ENCODE peak calls at places on chromosomes 6 and 20, in six cellular contexts. One of them, this sample, is unnamed.

GRCh38 chr6:35302604-35303218 is 5.1 kb downstream of the DEF6 start:
- DNase-seq in K562: peak; percentile 84
- DNase-seq in HepG2: no peak
- DNase-seq in A549: no peak
- DNase-seq in endothelial cell of umbilical vein: no peak
- DNase-seq in GM12878: peak; percentile 77
- DNase-seq in this sample: peak; percentile 93

GRCh38 chr6:142945446-142946180 is 637 bp upstream of the HIVEP2 start:
- DNase-seq in GM12878: no peak
- DNase-seq in K562: peak; percentile 32
- DNase-seq in endothelial cell of umbilical vein: no peak
- DNase-seq in A549: peak; percentile 27
- DNase-seq in HepG2: no peak
- DNase-seq in this sample: peak; percentile 73

GRCh38 chr20:53606364-53606985 is 12.8 kb upstream of the ZNF217 start:
- DNase-seq in K562: no peak
- DNase-seq in endothelial cell of umbilical vein: peak; percentile 91
- DNase-seq in A549: no peak
- DNase-seq in HepG2: peak; percentile 50
- DNase-seq in GM12878: no peak
- DNase-seq in this sample: no peak

GRCh38 chr6:34246563-34247391 is 2.0 kb downstream of the SMIM29 start:
- DNase-seq in GM12878: no peak
- DNase-seq in endothelial cell of umbilical vein: peak; percentile 48
- DNase-seq in A549: no peak
- DNase-seq in K562: peak; percentile 79
- DNase-seq in HepG2: peak; percentile 49
- DNase-seq in this sample: peak; percentile 71

GRCh38 chr6:151176941-151177760 is 62.6 kb upstream of the AKAP12 start:
- DNase-seq in K562: no peak
- DNase-seq in endothelial cell of umbilical vein: no peak
- DNase-seq in GM12878: no peak
- DNase-seq in A549: no peak
- DNase-seq in HepG2: no peak
- DNase-seq in this sample: no peak

GRCh38 chr6:128487746-128488145 is 32.7 kb downstream of the PTPRK start:
- DNase-seq in HepG2: no peak
- DNase-seq in endothelial cell of umbilical vein: no peak
- DNase-seq in A549: no peak
- DNase-seq in GM12878: no peak
- DNase-seq in K562: no peak
- DNase-seq in this sample: no peak

GRCh38 chr20:23062632-23063031 is 13.2 kb upstream of the THBD start:
- DNase-seq in K562: no peak
- DNase-seq in GM12878: no peak
- DNase-seq in A549: no peak
- DNase-seq in endothelial cell of umbilical vein: no peak
- DNase-seq in HepG2: no peak
- DNase-seq in this sample: no peak

GRCh38 chr6:11208267-11208666 is 24.2 kb downstream of the NEDD9 start:
- DNase-seq in K562: no peak
- DNase-seq in A549: no peak
- DNase-seq in GM12878: no peak
- DNase-seq in HepG2: no peak
- DNase-seq in endothelial cell of umbilical vein: no peak
- DNase-seq in this sample: no peak

GRCh38 chr6:43995137-43995536 is 132.1 kb downstream of the MRPL14 start:
- DNase-seq in A549: no peak
- DNase-seq in HepG2: no peak
- DNase-seq in K562: no peak
- DNase-seq in GM12878: no peak
- DNase-seq in endothelial cell of umbilical vein: no peak
- DNase-seq in this sample: no peak

GRCh38 chr20:59776626-59777320 is 156.7 kb downstream of the SYCP2 start:
- DNase-seq in HepG2: no peak
- DNase-seq in K562: no peak
- DNase-seq in GM12878: no peak
- DNase-seq in endothelial cell of umbilical vein: no peak
- DNase-seq in A549: no peak
- DNase-seq in this sample: peak; percentile 24

GRCh38 chr20:33915726-33916331 is 77.9 kb upstream of the RALY start:
- DNase-seq in endothelial cell of umbilical vein: no peak
- DNase-seq in A549: peak; percentile 84
- DNase-seq in HepG2: peak; percentile 47
- DNase-seq in K562: peak; percentile 70
- DNase-seq in GM12878: no peak
- DNase-seq in this sample: peak; percentile 56

GRCh38 chr6:166313255-166314070 is 5.3 kb upstream of the PRR18 start:
- DNase-seq in HepG2: peak; percentile 41
- DNase-seq in A549: peak; percentile 31
- DNase-seq in GM12878: peak; percentile 44
- DNase-seq in endothelial cell of umbilical vein: peak; percentile 45
- DNase-seq in K562: peak; percentile 79
- DNase-seq in this sample: peak; percentile 77

GRCh38 chr6:4345543-4345942 is 210.2 kb upstream of the ECI2 start:
- DNase-seq in endothelial cell of umbilical vein: no peak
- DNase-seq in A549: no peak
- DNase-seq in K562: peak; percentile 14
- DNase-seq in HepG2: no peak
- DNase-seq in GM12878: no peak
- DNase-seq in this sample: no peak

GRCh38 chr6:134691180-134691579 is 258.7 kb downstream of the ALDH8A1 start:
- DNase-seq in K562: no peak
- DNase-seq in GM12878: no peak
- DNase-seq in endothelial cell of umbilical vein: no peak
- DNase-seq in HepG2: no peak
- DNase-seq in A549: no peak
- DNase-seq in this sample: no peak

GRCh38 chr6:170176621-170177382 is 114.1 kb downstream of the DLL1 start:
- DNase-seq in endothelial cell of umbilical vein: no peak
- DNase-seq in HepG2: no peak
- DNase-seq in K562: no peak
- DNase-seq in GM12878: no peak
- DNase-seq in A549: peak; percentile 14
- DNase-seq in this sample: no peak

GRCh38 chr6:27176096-27176495 is 71.4 kb upstream of the PRSS16 start:
- DNase-seq in endothelial cell of umbilical vein: no peak
- DNase-seq in HepG2: no peak
- DNase-seq in A549: no peak
- DNase-seq in K562: no peak
- DNase-seq in GM12878: no peak
- DNase-seq in this sample: peak; percentile 31

GRCh38 chr6:155311076-155311475 is 3.2 kb downstream of the TFB1M start:
- DNase-seq in K562: no peak
- DNase-seq in HepG2: no peak
- DNase-seq in A549: no peak
- DNase-seq in endothelial cell of umbilical vein: peak; percentile 88
- DNase-seq in GM12878: no peak
- DNase-seq in this sample: no peak

GRCh38 chr6:21590345-21590744 is 3.2 kb upstream of the SOX4 start:
- DNase-seq in K562: no peak
- DNase-seq in HepG2: no peak
- DNase-seq in endothelial cell of umbilical vein: no peak
- DNase-seq in A549: no peak
- DNase-seq in GM12878: no peak
- DNase-seq in this sample: no peak

GRCh38 chr6:32402812-32403211 is 4.2 kb downstream of the BTNL2 start:
- DNase-seq in endothelial cell of umbilical vein: no peak
- DNase-seq in GM12878: no peak
- DNase-seq in K562: no peak
- DNase-seq in A549: no peak
- DNase-seq in HepG2: no peak
- DNase-seq in this sample: no peak
- TF ChIP-seq CTCF in endothelial cell of umbilical vein: no peak
- TF ChIP-seq CTCF in GM12878: no peak
- TF ChIP-seq CTCF in K562: no peak
- TF ChIP-seq CTCF in A549: no peak
- TF ChIP-seq CTCF in HepG2: no peak
- TF ChIP-seq CTCF in this sample: no peak

DNA sequence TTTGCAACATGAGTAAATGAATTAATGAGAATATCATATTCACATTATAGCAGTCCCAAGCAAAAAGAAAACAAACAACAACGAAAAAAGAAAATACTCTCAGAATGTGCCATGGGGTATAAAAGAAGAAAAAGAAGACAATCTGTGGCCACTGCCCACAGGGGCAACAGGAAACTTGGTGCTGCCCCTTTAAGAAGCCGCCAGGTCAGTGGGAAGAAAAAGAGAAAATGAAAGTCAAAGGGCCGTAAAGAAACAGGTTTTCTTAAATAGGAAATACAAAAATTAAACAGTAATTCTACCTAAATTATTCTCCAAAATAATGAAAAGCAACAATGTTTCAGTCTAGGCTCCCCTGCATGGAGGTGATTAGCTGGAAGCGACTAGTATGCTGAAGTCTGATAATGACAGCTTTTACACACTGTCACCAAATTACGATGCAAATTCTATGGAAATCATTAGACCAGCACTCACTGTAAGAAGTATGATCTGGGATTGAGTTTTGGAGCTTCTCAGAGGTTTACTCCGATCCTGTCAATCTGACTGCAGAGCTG is 23.6 kb downstream of the GMDS start:
- DNase-seq in GM12878: no peak
- DNase-seq in K562: no peak
- DNase-seq in HepG2: no peak
- DNase-seq in A549: no peak
- DNase-seq in endothelial cell of umbilical vein: no peak
- DNase-seq in this sample: no peak
- H3K4me3 ChIP-seq in GM12878: peak overlapping the region; percentile 77
- H3K4me3 ChIP-seq in K562: no peak overlapping the region
- H3K4me3 ChIP-seq in HepG2: no peak overlapping the region
- H3K4me3 ChIP-seq in A549: peak overlapping the region; percentile 36
- H3K4me3 ChIP-seq in endothelial cell of umbilical vein: peak overlapping the region; percentile 85
- H3K4me3 ChIP-seq in this sample: no peak overlapping the region

DNA sequence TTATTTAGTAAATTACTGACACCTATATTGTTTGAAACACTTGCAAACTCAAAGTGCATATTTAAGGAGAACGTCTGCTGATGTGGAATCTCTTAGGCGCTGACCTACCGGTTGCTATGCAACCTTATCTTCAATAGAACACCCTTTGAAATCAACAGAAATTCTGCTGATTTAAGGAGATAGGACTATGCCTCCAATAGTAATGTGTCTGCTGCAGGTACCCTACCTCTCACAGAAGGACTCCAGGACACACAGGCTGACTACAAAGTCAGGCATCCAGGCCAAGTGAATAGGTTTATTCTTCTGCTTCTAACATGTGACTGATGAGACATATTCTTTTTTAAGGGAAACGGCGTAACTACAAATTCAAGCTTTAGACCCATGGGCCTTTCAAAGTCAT is 311.7 kb downstream of the CBLN4 start:
- DNase-seq in K562: no peak
- DNase-seq in endothelial cell of umbilical vein: no peak
- DNase-seq in HepG2: no peak
- DNase-seq in GM12878: no peak
- DNase-seq in A549: no peak
- DNase-seq in this sample: no peak
- TF ChIP-seq MYC in K562: no peak
- TF ChIP-seq MYC in endothelial cell of umbilical vein: no peak
- TF ChIP-seq MYC in HepG2: no peak
- TF ChIP-seq MYC in GM12878: no peak
- TF ChIP-seq MYC in A549: no peak
- TF ChIP-seq MYC in this sample: no peak

GRCh38 chr20:40993794-40994540 is 34.7 kb upstream of the TOP1 start:
- DNase-seq in HepG2: no peak
- DNase-seq in endothelial cell of umbilical vein: no peak
- DNase-seq in A549: no peak
- DNase-seq in K562: no peak
- DNase-seq in GM12878: no peak
- DNase-seq in this sample: no peak

GRCh38 chr20:40999841-41000240 is 28.8 kb upstream of the TOP1 start:
- DNase-seq in K562: no peak
- DNase-seq in GM12878: no peak
- DNase-seq in endothelial cell of umbilical vein: no peak
- DNase-seq in A549: no peak
- DNase-seq in HepG2: no peak
- DNase-seq in this sample: no peak

GRCh38 chr20:41000628-41001027 is 28.0 kb upstream of the TOP1 start:
- DNase-seq in K562: no peak
- DNase-seq in GM12878: no peak
- DNase-seq in HepG2: no peak
- DNase-seq in A549: no peak
- DNase-seq in endothelial cell of umbilical vein: no peak
- DNase-seq in this sample: no peak

GRCh38 chr20:40996326-40996725 is 32.3 kb upstream of the TOP1 start:
- DNase-seq in endothelial cell of umbilical vein: no peak
- DNase-seq in K562: no peak
- DNase-seq in GM12878: no peak
- DNase-seq in HepG2: no peak
- DNase-seq in A549: no peak
- DNase-seq in this sample: no peak

GRCh38 chr20:40997116-40997515 is 31.5 kb upstream of the TOP1 start:
- DNase-seq in K562: no peak
- DNase-seq in GM12878: no peak
- DNase-seq in A549: no peak
- DNase-seq in HepG2: no peak
- DNase-seq in endothelial cell of umbilical vein: no peak
- DNase-seq in this sample: no peak
- TF ChIP-seq CTCF in K562: no peak
- TF ChIP-seq CTCF in GM12878: no peak
- TF ChIP-seq CTCF in A549: no peak
- TF ChIP-seq CTCF in HepG2: no peak
- TF ChIP-seq CTCF in endothelial cell of umbilical vein: no peak
- TF ChIP-seq CTCF in this sample: no peak

GRCh38 chr6:156943167-156943566 is 166.0 kb downstream of the ARID1B start:
- DNase-seq in GM12878: no peak
- DNase-seq in endothelial cell of umbilical vein: no peak
- DNase-seq in HepG2: no peak
- DNase-seq in A549: no peak
- DNase-seq in K562: no peak
- DNase-seq in this sample: no peak
- H3K4me3 ChIP-seq in GM12878: no peak overlapping the region
- H3K4me3 ChIP-seq in endothelial cell of umbilical vein: no peak overlapping the region
- H3K4me3 ChIP-seq in HepG2: no peak overlapping the region
- H3K4me3 ChIP-seq in A549: no peak overlapping the region
- H3K4me3 ChIP-seq in K562: no peak overlapping the region
- H3K4me3 ChIP-seq in this sample: no peak overlapping the region

GRCh38 chr20:40532103-40532502 is 156.9 kb downstream of the MAFB start:
- DNase-seq in HepG2: peak; percentile 31
- DNase-seq in K562: peak; percentile 48
- DNase-seq in GM12878: no peak
- DNase-seq in endothelial cell of umbilical vein: peak; percentile 11
- DNase-seq in A549: no peak
- DNase-seq in this sample: peak; percentile 71
- TF ChIP-seq MYC in HepG2: no peak
- TF ChIP-seq MYC in K562: no peak
- TF ChIP-seq MYC in GM12878: no peak
- TF ChIP-seq MYC in endothelial cell of umbilical vein: no peak
- TF ChIP-seq MYC in A549: no peak
- TF ChIP-seq MYC in this sample: no peak

GRCh38 chr6:136526196-136526930 is 23.9 kb downstream of the MAP7 start:
- DNase-seq in A549: peak; percentile 72
- DNase-seq in K562: peak; percentile 70
- DNase-seq in endothelial cell of umbilical vein: peak; percentile 29
- DNase-seq in GM12878: no peak
- DNase-seq in HepG2: peak; percentile 6
- DNase-seq in this sample: peak; percentile 88
- TF ChIP-seq CTCF in A549: peak; percentile 12
- TF ChIP-seq CTCF in K562: peak; percentile 74
- TF ChIP-seq CTCF in endothelial cell of umbilical vein: peak; percentile 25
- TF ChIP-seq CTCF in GM12878: no peak
- TF ChIP-seq CTCF in HepG2: no peak
- TF ChIP-seq CTCF in this sample: peak; percentile 46

This sample was measured in NB4.